ENCODE peak calls at places on chromosomes 2 and 18, in five cellular contexts. G, H, R, B and A are unnamed samples.

GRCh38 chr18:4157339-4157738 is 297.8 kb downstream of the DLGAP1 start:
- DNase-seq in G (no peak), H (no peak), R (no peak), B (no peak), A (no peak)

GRCh38 chr2:235605306-235605998 is 111.6 kb downstream of the AGAP1 start:
- DNase-seq in G (peak), H (no peak), R (no peak), B (peak), A (peak)

GRCh38 chr18:8979258-8979988 is 123.1 kb upstream of the NDUFV2 start:
- DNase-seq in G (no peak), H (no peak), R (no peak), B (no peak), A (no peak)

GRCh38 chr2:66888791-66889631 is 454.1 kb downstream of the MEIS1 start:
- DNase-seq in G (no peak), H (no peak), R (no peak), B (no peak), A (no peak)

GRCh38 chr2:11680181-11680900 is 10.3 kb upstream of the NTSR2 start:
- DNase-seq in G (no peak), H (no peak), R (no peak), B (peak), A (peak)

GRCh38 chr2:29558097-29558496 is 363.3 kb downstream of the ALK start:
- DNase-seq in G (no peak), H (no peak), R (no peak), B (no peak), A (no peak)

GRCh38 chr2:233053928-233054774 is 6.0 kb upstream of the INPP5D start:
- DNase-seq in G (peak), H (peak), R (peak), B (peak), A (peak)

GRCh38 chr18:34592961-34593382 is 117.1 kb upstream of the DTNA start:
- DNase-seq in G (peak), H (no peak), R (no peak), B (peak), A (peak)

GRCh38 chr2:27961997-27962396 is 71.5 kb downstream of the BABAM2 start:
- DNase-seq in G (no peak), H (no peak), R (no peak), B (no peak), A (no peak)

GRCh38 chr2:100339823-100340222 is 17.5 kb upstream of the LONRF2 start:
- DNase-seq in G (no peak), H (no peak), R (no peak), B (no peak), A (no peak)

GRCh38 chr2:231361701-231362588 is 33.6 kb upstream of the B3GNT7 start:
- DNase-seq in G (no peak), H (no peak), R (no peak), B (peak), A (no peak)

GRCh38 chr2:68921646-68922045 is 31.0 kb downstream of the GKN2 start:
- DNase-seq in G (no peak), H (no peak), R (no peak), B (no peak), A (no peak)

GRCh38 chr18:78082776-78083175 is 833.1 kb downstream of the GALR1 start:
- DNase-seq in G (no peak), H (no peak), R (no peak), B (no peak), A (no peak)

GRCh38 chr2:176637134-176637496 is 367.9 kb downstream of the MTX2 start:
- DNase-seq in G (no peak), H (no peak), R (no peak), B (no peak), A (no peak)

GRCh38 chr18:74230922-74231714 is 60.6 kb downstream of the CYB5A start:
- DNase-seq in G (no peak), H (no peak), R (no peak), B (no peak), A (no peak)

GRCh38 chr2:201698588-201699226 is at the start of gene MPP4:
- DNase-seq in G (no peak), H (no peak), R (no peak), B (no peak), A (no peak)